ENCODE peak calls at places on chromosomes 13 and 19, in ten cellular contexts. R is GM10248; N is AG08396; D is stimulated activated CD4-positive, alpha-beta T cell treated with anti-CD3 and anti-CD28 coated beads, Interleukin-1b, Interleukin-23, amount 100 ng/mL, for 24 hours; S is nephron progenitor cell; A is T-helper 1 cell; V is MCF 10A; F is body of pancreas; J is GM23338; Z is fibroblast of pulmonary artery. P is an unnamed sample.

GRCh38 chr13:100314132-100314910 is 225.4 kb downstream of the PCCA start:
- DNase-seq in R (no peak), A (no peak), J (no peak), D (no peak), Z (peak; percentile 5), V (peak; percentile 13), F (no peak), S (no peak), N (no peak), P (peak; percentile 6)

GRCh38 chr13:34577051-34577450 is 365.0 kb upstream of the NBEA start:
- DNase-seq in F (no peak), S (no peak), A (no peak), D (no peak), R (no peak), N (no peak), V (peak; percentile 43), Z (peak; percentile 31), J (no peak), P (no peak)

GRCh38 chr13:20401958-20402856 is 123.5 kb downstream of the CRYL1 start:
- DNase-seq in F (no peak), S (no peak), A (no peak), R (no peak), V (no peak), J (no peak), D (no peak), N (no peak), Z (peak; percentile 36), P (no peak)

GRCh38 chr13:111074826-111075225 is 40.3 kb upstream of the ARHGEF7 start:
- DNase-seq in Z (peak; percentile 8), N (no peak), S (no peak), F (no peak), A (no peak), D (no peak), R (no peak), V (no peak), J (no peak), P (no peak)

GRCh38 chr13:66425741-66426140 is 804.4 kb downstream of the PCDH9 start:
- DNase-seq in D (no peak), N (no peak), Z (peak; percentile 25), J (no peak), S (no peak), V (peak; percentile 30), R (no peak), F (no peak), A (no peak), P (no peak)

GRCh38 chr19:6738726-6739389 is 622 bp upstream of the TRIP10 start:
- DNase-seq in Z (peak; percentile 39), S (peak; percentile 54), D (no peak), F (peak; percentile 47), V (peak; percentile 54), J (peak; percentile 67), R (no peak), A (no peak), N (no peak), P (no peak)

GRCh38 chr13:75418997-75419396 is 63.0 kb downstream of the TBC1D4 start:
- DNase-seq in S (no peak), Z (peak; percentile 65), N (no peak), V (peak; percentile 78), A (no peak), J (no peak), R (no peak), D (no peak), F (no peak), P (no peak)

GRCh38 chr13:99203601-99204579 is 3.2 kb downstream of the UBAC2 start:
- DNase-seq in D (no peak), A (no peak), F (no peak), R (no peak), J (no peak), Z (no peak), V (no peak), S (no peak), N (no peak), P (no peak)

GRCh38 chr19:32397736-32398135 is 7.8 kb upstream of the DPY19L3 start:
- DNase-seq in D (no peak), S (no peak), Z (peak; percentile 81), N (peak; percentile 78), F (no peak), R (no peak), V (peak; percentile 53), J (no peak), A (no peak), P (no peak)

GRCh38 chr13:46569471-46569870 is 16.5 kb downstream of the LRCH1 start:
- DNase-seq in J (no peak), N (no peak), R (no peak), F (no peak), V (no peak), A (no peak), S (no peak), Z (no peak), D (no peak), P (no peak)

GRCh38 chr19:17107546-17108452 is 32.2 kb downstream of the MYO9B start:
- DNase-seq in N (peak; percentile 96), A (no peak), S (peak; percentile 18), D (no peak), F (peak; percentile 55), R (no peak), Z (peak; percentile 97), J (no peak), V (peak; percentile 99), P (peak; percentile 98)

GRCh38 chr19:10043286-10043927 is 30.1 kb downstream of the RDH8 start:
- DNase-seq in Z (peak; percentile 51), N (no peak), F (no peak), D (no peak), J (peak; percentile 70), V (no peak), S (no peak), A (no peak), R (no peak), P (no peak)

GRCh38 chr19:54041969-54042606 is 21.6 kb downstream of the VSTM1 start:
- DNase-seq in D (no peak), J (peak; percentile 51), Z (no peak), V (no peak), R (no peak), N (no peak), F (no peak), S (no peak), A (no peak), P (no peak)

GRCh38 chr13:28751210-28751935 is 32.6 kb upstream of the SLC46A3 start:
- DNase-seq in D (no peak), N (no peak), F (no peak), S (no peak), J (peak; percentile 24), V (peak; percentile 43), A (peak; percentile 33), Z (peak; percentile 89), R (no peak), P (no peak)

GRCh38 chr19:13621413-13621812 is 115.1 kb upstream of the CACNA1A start:
- DNase-seq in Z (peak; percentile 10), D (peak; percentile 15), F (no peak), A (no peak), J (peak; percentile 67), R (no peak), V (peak; percentile 85), S (no peak), N (peak; percentile 83), P (peak; percentile 54)

GRCh38 chr19:37999309-38000213 is 92.6 kb downstream of the SIPA1L3 start:
- DNase-seq in V (peak; percentile 77), R (no peak), N (peak; percentile 66), A (no peak), S (peak; percentile 23), J (no peak), D (no peak), F (no peak), Z (peak; percentile 97), P (peak; percentile 95)

GRCh38 chr13:30737511-30738342 is 2.4 kb downstream of the ALOX5AP start:
- DNase-seq in V (no peak), Z (no peak), N (no peak), S (no peak), F (no peak), R (no peak), D (no peak), J (no peak), A (peak; percentile 33), P (no peak)

GRCh38 chr13:48938308-48938943 is 37.3 kb upstream of the FNDC3A start:
- DNase-seq in R (no peak), J (no peak), A (peak; percentile 37), N (no peak), F (no peak), S (no peak), D (no peak), V (no peak), Z (no peak), P (no peak)

GRCh38 chr19:27929399-27929798 is 1283.6 kb downstream of the UQCRFS1 start:
- DNase-seq in V (no peak), Z (no peak), N (no peak), F (no peak), S (no peak), R (no peak), J (no peak), D (no peak), A (no peak), P (no peak)

GRCh38 chr13:84609716-84610115 is 727.4 kb upstream of the SLITRK1 start:
- DNase-seq in A (no peak), V (peak; percentile 32), N (no peak), S (no peak), J (no peak), F (no peak), Z (peak; percentile 23), D (no peak), R (no peak), P (no peak)

GRCh38 chr13:41099986-41100385 is 32.6 kb downstream of the KBTBD6 start:
- DNase-seq in S (no peak), V (no peak), N (no peak), J (no peak), D (no peak), A (no peak), R (no peak), F (no peak), Z (no peak), P (no peak)

GRCh38 chr13:38954291-38954690 is 36.3 kb downstream of the STOML3 start:
- DNase-seq in A (no peak), D (no peak), J (no peak), R (no peak), N (no peak), Z (peak; percentile 4), S (no peak), F (no peak), V (peak; percentile 61), P (no peak)

GRCh38 chr19:20247016-20247683 is 80.1 kb downstream of the ZNF486 start:
- DNase-seq in S (peak; percentile 38), N (peak; percentile 14), R (no peak), Z (peak; percentile 18), J (peak; percentile 69), A (no peak), F (peak; percentile 59), D (peak; percentile 20), V (no peak), P (no peak)

GRCh38 chr19:50890422-50891252 is 17.4 kb downstream of the KLK2 start:
- DNase-seq in D (no peak), Z (no peak), S (no peak), F (no peak), A (no peak), R (no peak), N (no peak), V (no peak), J (no peak), P (no peak)